ENCODE peak calls at places on chromosomes 12 and 14, in ten cellular contexts. One of them, this sample, is unnamed.

GRCh38 chr14:61837336-61838229 is 75.4 kb downstream of the SNAPC1 start:
- DNase-seq in mucosa of descending colon: peak; percentile 57
- DNase-seq in NT2/D1: peak; percentile 38
- DNase-seq in GM23248: peak; percentile 80
- DNase-seq in heart left ventricle: peak; percentile 76
- DNase-seq in tibial artery: peak; percentile 76
- DNase-seq in esophagus squamous epithelium: peak; percentile 6
- DNase-seq in ovary: peak; percentile 77
- DNase-seq in neural progenitor cell: peak; percentile 87
- DNase-seq in left lung: peak; percentile 75
- DNase-seq in this sample: peak; percentile 42

GRCh38 chr14:105532735-105533141 is 6.4 kb downstream of the TMEM121 start:
- DNase-seq in mucosa of descending colon: peak; percentile 61
- DNase-seq in NT2/D1: no peak
- DNase-seq in GM23248: peak; percentile 56
- DNase-seq in heart left ventricle: no peak
- DNase-seq in tibial artery: no peak
- DNase-seq in esophagus squamous epithelium: no peak
- DNase-seq in ovary: no peak
- DNase-seq in neural progenitor cell: peak; percentile 45
- DNase-seq in left lung: no peak
- DNase-seq in this sample: no peak

GRCh38 chr12:52156757-52157565 is 34.9 kb downstream of the KRT80 start:
- DNase-seq in mucosa of descending colon: peak; percentile 75
- DNase-seq in NT2/D1: peak; percentile 71
- DNase-seq in GM23248: peak; percentile 65
- DNase-seq in heart left ventricle: peak; percentile 86
- DNase-seq in tibial artery: peak; percentile 79
- DNase-seq in esophagus squamous epithelium: no peak
- DNase-seq in ovary: peak; percentile 79
- DNase-seq in neural progenitor cell: peak; percentile 84
- DNase-seq in left lung: peak; percentile 67
- DNase-seq in this sample: peak; percentile 63

GRCh38 chr14:69208665-69209064 is 17.4 kb downstream of the EXD2 start:
- DNase-seq in mucosa of descending colon: no peak
- DNase-seq in NT2/D1: no peak
- DNase-seq in GM23248: no peak
- DNase-seq in heart left ventricle: no peak
- DNase-seq in tibial artery: no peak
- DNase-seq in esophagus squamous epithelium: no peak
- DNase-seq in ovary: no peak
- DNase-seq in neural progenitor cell: no peak
- DNase-seq in left lung: no peak
- DNase-seq in this sample: no peak

GRCh38 chr12:29343022-29343799 is 37.8 kb downstream of the ERGIC2 start:
- DNase-seq in mucosa of descending colon: no peak
- DNase-seq in NT2/D1: no peak
- DNase-seq in GM23248: no peak
- DNase-seq in heart left ventricle: no peak
- DNase-seq in tibial artery: no peak
- DNase-seq in esophagus squamous epithelium: no peak
- DNase-seq in ovary: no peak
- DNase-seq in neural progenitor cell: no peak
- DNase-seq in left lung: no peak
- DNase-seq in this sample: no peak

GRCh38 chr14:96345669-96346068 is 17.5 kb downstream of the ATG2B start:
- DNase-seq in mucosa of descending colon: no peak
- DNase-seq in NT2/D1: no peak
- DNase-seq in GM23248: no peak
- DNase-seq in heart left ventricle: no peak
- DNase-seq in tibial artery: no peak
- DNase-seq in esophagus squamous epithelium: no peak
- DNase-seq in ovary: no peak
- DNase-seq in neural progenitor cell: no peak
- DNase-seq in left lung: no peak
- DNase-seq in this sample: no peak

GRCh38 chr12:64431791-64432190 is 20.1 kb upstream of the TBK1 start:
- DNase-seq in mucosa of descending colon: no peak
- DNase-seq in NT2/D1: no peak
- DNase-seq in GM23248: no peak
- DNase-seq in heart left ventricle: no peak
- DNase-seq in tibial artery: no peak
- DNase-seq in esophagus squamous epithelium: no peak
- DNase-seq in ovary: no peak
- DNase-seq in neural progenitor cell: no peak
- DNase-seq in left lung: no peak
- DNase-seq in this sample: no peak

GRCh38 chr12:2248901-2249381 is 196.2 kb downstream of the CACNA1C start:
- DNase-seq in mucosa of descending colon: no peak
- DNase-seq in NT2/D1: no peak
- DNase-seq in GM23248: peak; percentile 52
- DNase-seq in heart left ventricle: no peak
- DNase-seq in tibial artery: no peak
- DNase-seq in esophagus squamous epithelium: no peak
- DNase-seq in ovary: no peak
- DNase-seq in neural progenitor cell: no peak
- DNase-seq in left lung: no peak
- DNase-seq in this sample: no peak

GRCh38 chr14:62064741-62065323 is 302.6 kb downstream of the SNAPC1 start:
- DNase-seq in mucosa of descending colon: no peak
- DNase-seq in NT2/D1: no peak
- DNase-seq in GM23248: no peak
- DNase-seq in heart left ventricle: no peak
- DNase-seq in tibial artery: no peak
- DNase-seq in esophagus squamous epithelium: no peak
- DNase-seq in ovary: no peak
- DNase-seq in neural progenitor cell: no peak
- DNase-seq in left lung: no peak
- DNase-seq in this sample: no peak

GRCh38 chr12:1864456-1864855 is 44.1 kb downstream of the LRTM2 start:
- DNase-seq in mucosa of descending colon: no peak
- DNase-seq in NT2/D1: no peak
- DNase-seq in GM23248: no peak
- DNase-seq in heart left ventricle: no peak
- DNase-seq in tibial artery: no peak
- DNase-seq in esophagus squamous epithelium: no peak
- DNase-seq in ovary: no peak
- DNase-seq in neural progenitor cell: no peak
- DNase-seq in left lung: no peak
- DNase-seq in this sample: no peak

GRCh38 chr12:95646781-95647184 is 95.5 kb upstream of the USP44 start:
- DNase-seq in mucosa of descending colon: no peak
- DNase-seq in NT2/D1: no peak
- DNase-seq in GM23248: peak; percentile 70
- DNase-seq in heart left ventricle: no peak
- DNase-seq in tibial artery: no peak
- DNase-seq in esophagus squamous epithelium: no peak
- DNase-seq in ovary: no peak
- DNase-seq in neural progenitor cell: no peak
- DNase-seq in left lung: no peak
- DNase-seq in this sample: no peak

GRCh38 chr12:32568241-32568640 is 110.9 kb upstream of the DNM1L start:
- DNase-seq in mucosa of descending colon: no peak
- DNase-seq in NT2/D1: no peak
- DNase-seq in GM23248: peak; percentile 94
- DNase-seq in heart left ventricle: no peak
- DNase-seq in tibial artery: no peak
- DNase-seq in esophagus squamous epithelium: no peak
- DNase-seq in ovary: no peak
- DNase-seq in neural progenitor cell: no peak
- DNase-seq in left lung: no peak
- DNase-seq in this sample: no peak

GRCh38 chr14:53285806-53286205 is 132.7 kb upstream of the DDHD1 start:
- DNase-seq in mucosa of descending colon: no peak
- DNase-seq in NT2/D1: no peak
- DNase-seq in GM23248: peak; percentile 5
- DNase-seq in heart left ventricle: no peak
- DNase-seq in tibial artery: no peak
- DNase-seq in esophagus squamous epithelium: no peak
- DNase-seq in ovary: no peak
- DNase-seq in neural progenitor cell: no peak
- DNase-seq in left lung: no peak
- DNase-seq in this sample: no peak

GRCh38 chr14:54610051-54610977 is 43.4 kb downstream of the SAMD4A start:
- DNase-seq in mucosa of descending colon: no peak
- DNase-seq in NT2/D1: no peak
- DNase-seq in GM23248: peak; percentile 77
- DNase-seq in heart left ventricle: no peak
- DNase-seq in tibial artery: no peak
- DNase-seq in esophagus squamous epithelium: no peak
- DNase-seq in ovary: no peak
- DNase-seq in neural progenitor cell: no peak
- DNase-seq in left lung: no peak
- DNase-seq in this sample: no peak

GRCh38 chr12:28497889-28498411 is 307.7 kb downstream of the CCDC91 start:
- DNase-seq in mucosa of descending colon: no peak
- DNase-seq in NT2/D1: no peak
- DNase-seq in GM23248: peak; percentile 49
- DNase-seq in heart left ventricle: no peak
- DNase-seq in tibial artery: no peak
- DNase-seq in esophagus squamous epithelium: no peak
- DNase-seq in ovary: no peak
- DNase-seq in neural progenitor cell: no peak
- DNase-seq in left lung: no peak
- DNase-seq in this sample: no peak

GRCh38 chr12:69613351-69613750 is 2.6 kb upstream of the LRRC10 start:
- DNase-seq in mucosa of descending colon: no peak
- DNase-seq in NT2/D1: no peak
- DNase-seq in GM23248: no peak
- DNase-seq in heart left ventricle: no peak
- DNase-seq in tibial artery: no peak
- DNase-seq in esophagus squamous epithelium: no peak
- DNase-seq in ovary: no peak
- DNase-seq in neural progenitor cell: no peak
- DNase-seq in left lung: no peak
- DNase-seq in this sample: no peak

GRCh38 chr14:79318371-79318770 is 892.9 kb downstream of the DIO2 start:
- DNase-seq in mucosa of descending colon: no peak
- DNase-seq in NT2/D1: no peak
- DNase-seq in GM23248: no peak
- DNase-seq in heart left ventricle: no peak
- DNase-seq in tibial artery: no peak
- DNase-seq in esophagus squamous epithelium: no peak
- DNase-seq in ovary: no peak
- DNase-seq in neural progenitor cell: no peak
- DNase-seq in left lung: no peak
- DNase-seq in this sample: no peak

GRCh38 chr14:71113376-71113775 is 206.1 kb downstream of the PCNX1 start:
- DNase-seq in mucosa of descending colon: no peak
- DNase-seq in NT2/D1: no peak
- DNase-seq in GM23248: peak; percentile 64
- DNase-seq in heart left ventricle: no peak
- DNase-seq in tibial artery: no peak
- DNase-seq in esophagus squamous epithelium: no peak
- DNase-seq in ovary: no peak
- DNase-seq in neural progenitor cell: no peak
- DNase-seq in left lung: no peak
- DNase-seq in this sample: no peak
- H3K36me3 ChIP-seq in mucosa of descending colon: peaks cover 8% of the 10 kb centered on the region
- H3K36me3 ChIP-seq in NT2/D1: peaks cover 21% of the 10 kb centered on the region
- H3K36me3 ChIP-seq in GM23248: peaks cover 37% of the 10 kb centered on the region
- H3K36me3 ChIP-seq in heart left ventricle: peaks cover 30% of the 10 kb centered on the region
- H3K36me3 ChIP-seq in tibial artery: peaks cover 26% of the 10 kb centered on the region
- H3K36me3 ChIP-seq in esophagus squamous epithelium: peaks cover 42% of the 10 kb centered on the region
- H3K36me3 ChIP-seq in ovary: no peaks in the 10 kb centered on the region
- H3K36me3 ChIP-seq in neural progenitor cell: peaks cover 32% of the 10 kb centered on the region
- H3K36me3 ChIP-seq in left lung: peaks cover 59% of the 10 kb centered on the region
- H3K36me3 ChIP-seq in this sample: peaks cover 18% of the 10 kb centered on the region

DNA sequence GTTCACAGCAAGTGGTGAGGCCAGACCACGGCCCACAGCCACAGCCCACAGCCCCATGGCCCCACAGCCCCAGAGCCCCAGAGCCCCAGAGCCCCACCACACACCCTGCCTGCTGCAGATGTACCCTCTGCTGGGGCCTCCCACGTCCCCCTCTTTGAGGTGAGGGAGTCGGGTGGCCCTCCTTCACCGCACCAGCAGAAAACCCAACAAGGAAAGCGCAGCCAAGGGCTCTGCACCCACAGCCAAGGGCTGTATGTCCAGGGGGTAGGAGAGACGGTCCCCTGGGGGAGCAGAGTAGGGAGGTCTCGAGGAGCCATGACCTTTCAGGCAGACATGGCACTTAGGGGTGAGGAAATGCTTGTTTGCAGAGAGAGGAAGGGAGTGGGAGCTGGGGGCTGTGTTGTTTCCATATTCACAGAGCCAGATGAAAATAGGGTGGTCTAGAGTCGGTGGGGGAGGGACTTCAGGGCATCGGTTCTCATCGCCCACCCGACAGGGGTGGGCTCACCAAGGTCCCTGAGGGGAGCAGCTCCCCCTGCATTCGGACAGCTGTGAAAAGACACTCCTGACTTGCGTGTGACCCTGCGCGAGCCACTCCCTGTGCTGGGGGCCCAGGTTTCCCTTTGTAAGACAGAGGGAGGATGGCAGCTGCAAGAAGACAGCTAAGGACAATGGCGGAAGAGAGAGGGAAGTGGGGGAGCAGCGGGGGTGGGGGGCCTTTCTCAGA is 327.3 kb upstream of the DIO3 start:
- DNase-seq in mucosa of descending colon: no peak
- DNase-seq in NT2/D1: no peak
- DNase-seq in GM23248: no peak
- DNase-seq in heart left ventricle: no peak
- DNase-seq in tibial artery: no peak
- DNase-seq in esophagus squamous epithelium: no peak
- DNase-seq in ovary: no peak
- DNase-seq in neural progenitor cell: peak; percentile 31
- DNase-seq in left lung: peak; percentile 22
- DNase-seq in this sample: no peak
- H3K36me3 ChIP-seq in mucosa of descending colon: no peaks in the 10 kb centered on the region
- H3K36me3 ChIP-seq in NT2/D1: no peaks in the 10 kb centered on the region
- H3K36me3 ChIP-seq in GM23248: no peaks in the 10 kb centered on the region
- H3K36me3 ChIP-seq in heart left ventricle: no peaks in the 10 kb centered on the region
- H3K36me3 ChIP-seq in tibial artery: no peaks in the 10 kb centered on the region
- H3K36me3 ChIP-seq in esophagus squamous epithelium: no peaks in the 10 kb centered on the region
- H3K36me3 ChIP-seq in ovary: no peaks in the 10 kb centered on the region
- H3K36me3 ChIP-seq in neural progenitor cell: no peaks in the 10 kb centered on the region
- H3K36me3 ChIP-seq in left lung: no peaks in the 10 kb centered on the region
- H3K36me3 ChIP-seq in this sample: no peaks in the 10 kb centered on the region

DNA sequence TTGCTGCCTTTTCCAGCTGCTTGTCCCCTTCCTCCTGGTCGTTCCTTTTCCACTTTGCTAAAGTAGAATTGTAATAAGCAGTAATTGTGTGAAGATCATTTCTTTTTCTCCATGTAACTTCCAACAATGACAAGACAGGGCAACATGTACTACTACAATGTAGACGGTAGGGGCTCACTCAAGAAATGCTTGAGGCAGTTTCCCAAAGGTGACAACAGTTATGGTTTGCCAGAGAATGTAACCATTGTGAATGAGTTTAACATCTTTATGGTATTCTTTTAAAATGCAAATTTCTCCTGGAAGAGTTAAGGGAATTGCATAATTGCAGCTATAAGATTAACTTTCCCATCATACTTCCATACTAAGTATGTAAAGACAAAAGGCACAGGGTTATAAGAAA is 23.8 kb upstream of the PHLDA1 start:
- DNase-seq in mucosa of descending colon: no peak
- DNase-seq in NT2/D1: no peak
- DNase-seq in GM23248: no peak
- DNase-seq in heart left ventricle: no peak
- DNase-seq in tibial artery: no peak
- DNase-seq in esophagus squamous epithelium: no peak
- DNase-seq in ovary: no peak
- DNase-seq in neural progenitor cell: no peak
- DNase-seq in left lung: no peak
- DNase-seq in this sample: no peak
- H3K36me3 ChIP-seq in mucosa of descending colon: no peaks in the 10 kb centered on the region
- H3K36me3 ChIP-seq in NT2/D1: peaks cover 98% of the 10 kb centered on the region
- H3K36me3 ChIP-seq in GM23248: peaks cover 93% of the 10 kb centered on the region
- H3K36me3 ChIP-seq in heart left ventricle: peaks cover 69% of the 10 kb centered on the region
- H3K36me3 ChIP-seq in tibial artery: peaks cover 93% of the 10 kb centered on the region
- H3K36me3 ChIP-seq in esophagus squamous epithelium: peaks cover 98% of the 10 kb centered on the region
- H3K36me3 ChIP-seq in ovary: peaks cover 2% of the 10 kb centered on the region
- H3K36me3 ChIP-seq in neural progenitor cell: peaks cover 67% of the 10 kb centered on the region
- H3K36me3 ChIP-seq in left lung: peaks cover 96% of the 10 kb centered on the region
- H3K36me3 ChIP-seq in this sample: peaks cover 49% of the 10 kb centered on the region

GRCh38 chr12:14479004-14479403 is 88.7 kb downstream of the PLBD1 start:
- DNase-seq in mucosa of descending colon: no peak
- DNase-seq in NT2/D1: no peak
- DNase-seq in GM23248: no peak
- DNase-seq in heart left ventricle: no peak
- DNase-seq in tibial artery: no peak
- DNase-seq in esophagus squamous epithelium: no peak
- DNase-seq in ovary: no peak
- DNase-seq in neural progenitor cell: no peak
- DNase-seq in left lung: no peak
- DNase-seq in this sample: no peak
- H3K36me3 ChIP-seq in mucosa of descending colon: peaks cover 4% of the 10 kb centered on the region
- H3K36me3 ChIP-seq in NT2/D1: peaks cover 31% of the 10 kb centered on the region
- H3K36me3 ChIP-seq in GM23248: peaks cover 77% of the 10 kb centered on the region
- H3K36me3 ChIP-seq in heart left ventricle: peaks cover 62% of the 10 kb centered on the region
- H3K36me3 ChIP-seq in tibial artery: peaks cover 84% of the 10 kb centered on the region
- H3K36me3 ChIP-seq in esophagus squamous epithelium: peaks cover 100% of the 10 kb centered on the region
- H3K36me3 ChIP-seq in ovary: no peaks in the 10 kb centered on the region
- H3K36me3 ChIP-seq in neural progenitor cell: peaks cover 61% of the 10 kb centered on the region
- H3K36me3 ChIP-seq in left lung: peaks cover 98% of the 10 kb centered on the region
- H3K36me3 ChIP-seq in this sample: peaks cover 35% of the 10 kb centered on the region